ENCODE peak calls at places on chromosomes 3 and 15, in nine cellular contexts. K is psoas muscle, R is right atrium auricular region, T is A549, Y is IMR-90, V is PC-3, C is left ventricle myocardium inferior, U is tibial nerve, I is hepatocyte. N is an unnamed sample.

GRCh38 chr3:85709483-85709882 is 750.7 kb downstream of the CADM2 start:
- DNase-seq in K (no peak), R (no peak), T (no peak), Y (no peak), V (no peak), C (no peak), U (no peak), I (no peak), N (no peak)

GRCh38 chr3:178087376-178087775 is 448.9 kb upstream of the KCNMB2 start:
- DNase-seq in K (no peak), R (no peak), T (no peak), Y (no peak), V (no peak), C (no peak), U (no peak), I (no peak), N (no peak)

GRCh38 chr15:101657968-101658784 is 6.0 kb upstream of the TM2D3 start:
- DNase-seq in K (no peak), R (no peak), T (no peak), Y (no peak), V (no peak), C (peak; percentile 34), U (no peak), I (no peak), N (no peak)

GRCh38 chr3:192911293-192911692 is 6.4 kb downstream of the MB21D2 start:
- DNase-seq in K (no peak), R (no peak), T (no peak), Y (no peak), V (no peak), C (no peak), U (no peak), I (no peak), N (no peak)

GRCh38 chr3:111831840-111832239 is 27.2 kb upstream of the PHLDB2 start:
- DNase-seq in K (no peak), R (no peak), T (no peak), Y (no peak), V (no peak), C (no peak), U (no peak), I (no peak), N (no peak)

GRCh38 chr15:95503640-95504225 is 826.8 kb upstream of the NR2F2 start:
- DNase-seq in K (no peak), R (no peak), T (no peak), Y (no peak), V (no peak), C (no peak), U (no peak), I (no peak), N (no peak)

GRCh38 chr15:91921188-91921820 is 67.8 kb downstream of the SLCO3A1 start:
- DNase-seq in K (no peak), R (no peak), T (peak; percentile 10), Y (peak; percentile 44), V (no peak), C (no peak), U (no peak), I (no peak), N (no peak)

GRCh38 chr3:120092444-120092843 is 1.8 kb downstream of the GSK3B start:
- DNase-seq in K (no peak), R (no peak), T (no peak), Y (no peak), V (peak; percentile 20), C (no peak), U (no peak), I (no peak), N (no peak)

GRCh38 chr15:81284256-81285031 is 39.5 kb downstream of the STARD5 start:
- DNase-seq in K (no peak), R (no peak), T (no peak), Y (no peak), V (no peak), C (no peak), U (no peak), I (no peak), N (no peak)

GRCh38 chr3:143139786-143140185 is 20.2 kb downstream of the CHST2 start:
- DNase-seq in K (peak; percentile 24), R (peak; percentile 76), T (peak; percentile 49), Y (peak; percentile 25), V (peak; percentile 72), C (peak; percentile 50), U (no peak), I (no peak), N (no peak)

GRCh38 chr15:56490461-56490860 is 25.5 kb upstream of the MNS1 start:
- DNase-seq in K (no peak), R (no peak), T (no peak), Y (no peak), V (no peak), C (no peak), U (no peak), I (peak; percentile 42), N (no peak)

GRCh38 chr3:157916672-157917071 is 189.5 kb downstream of the SHOX2 start:
- DNase-seq in K (no peak), R (no peak), T (no peak), Y (no peak), V (peak; percentile 78), C (no peak), U (no peak), I (no peak), N (no peak)

GRCh38 chr3:56890448-56891083 is 88.8 kb upstream of the ARHGEF3 start:
- DNase-seq in K (no peak), R (no peak), T (no peak), Y (no peak), V (no peak), C (no peak), U (no peak), I (no peak), N (no peak)

GRCh38 chr3:147381610-147382009 is 24.7 kb downstream of the ZIC4 start:
- DNase-seq in K (no peak), R (no peak), T (no peak), Y (no peak), V (no peak), C (no peak), U (no peak), I (no peak), N (peak; percentile 33)

GRCh38 chr3:46203681-46204080 is 4.4 kb downstream of the CCR1 start:
- DNase-seq in K (no peak), R (no peak), T (no peak), Y (no peak), V (no peak), C (no peak), U (no peak), I (no peak), N (no peak)

GRCh38 chr3:101377209-101377608 is 56.8 kb upstream of the IMPG2 start:
- DNase-seq in K (no peak), R (no peak), T (no peak), Y (peak; percentile 10), V (no peak), C (no peak), U (no peak), I (no peak), N (no peak)

GRCh38 chr3:126015075-126015474 is 46.1 kb downstream of the ROPN1B start:
- DNase-seq in K (no peak), R (peak; percentile 49), T (no peak), Y (no peak), V (no peak), C (no peak), U (no peak), I (no peak), N (no peak)

GRCh38 chr15:76553564-76553963 is 217.0 kb downstream of the ISL2 start:
- DNase-seq in K (no peak), R (no peak), T (no peak), Y (no peak), V (no peak), C (no peak), U (no peak), I (no peak), N (no peak)

GRCh38 chr3:197750396-197750831 is 731 bp downstream of the FYTTD1 start:
- DNase-seq in K (peak; percentile 70), R (peak; percentile 68), T (peak; percentile 55), Y (peak; percentile 69), V (peak; percentile 61), C (peak; percentile 70), U (peak; percentile 41), I (peak; percentile 85), N (peak; percentile 83)
- TF ChIP-seq CTCF in K (peak; percentile 4), R (no peak), T (no peak), Y (no peak), V (no peak), C (peak; percentile 37), U (peak; percentile 26), I (no peak), N (no peak)

GRCh38 chr3:182325213-182325941 is 467.9 kb upstream of the ATP11B start:
- DNase-seq in K (peak; percentile 8), R (no peak), T (no peak), Y (no peak), V (peak; percentile 45), C (no peak), U (no peak), I (no peak), N (no peak)
- H3K27ac ChIP-seq in K (no peak overlapping the region), R (no peak overlapping the region), T (no peak overlapping the region), Y (no peak overlapping the region), V (no peak overlapping the region), C (no peak overlapping the region), U (no peak overlapping the region), I (no peak overlapping the region), N (peak overlapping the region; percentile 26)

GRCh38 chr15:25703726-25704125 is 159.4 kb downstream of the ATP10A start:
- DNase-seq in K (no peak), R (no peak), T (no peak), Y (no peak), V (no peak), C (no peak), U (no peak), I (no peak), N (no peak)
- H3K4me1 ChIP-seq in K (no peaks in the 10 kb centered on the region), R (no peaks in the 10 kb centered on the region), T (no peaks in the 10 kb centered on the region), Y (peaks cover under 1% of the 10 kb centered on the region), V (no peaks in the 10 kb centered on the region), C (no peaks in the 10 kb centered on the region), U (no peaks in the 10 kb centered on the region), I (no peaks in the 10 kb centered on the region), N (no peaks in the 10 kb centered on the region)

GRCh38 chr3:5800965-5801364 is 613.5 kb downstream of the EDEM1 start:
- DNase-seq in K (no peak), R (no peak), T (no peak), Y (no peak), V (no peak), C (no peak), U (no peak), I (no peak), N (no peak)

GRCh38 chr3:5798809-5799208 is 611.3 kb downstream of the EDEM1 start:
- DNase-seq in K (no peak), R (no peak), T (peak; percentile 60), Y (no peak), V (peak; percentile 77), C (no peak), U (no peak), I (no peak), N (no peak)

GRCh38 chr3:5796541-5796940 is 609.0 kb downstream of the EDEM1 start:
- DNase-seq in K (no peak), R (no peak), T (no peak), Y (no peak), V (no peak), C (no peak), U (no peak), I (no peak), N (no peak)

GRCh38 chr3:5799421-5799820 is 611.9 kb downstream of the EDEM1 start:
- DNase-seq in K (no peak), R (no peak), T (no peak), Y (no peak), V (no peak), C (no peak), U (no peak), I (no peak), N (no peak)
- TF ChIP-seq CTCF in K (no peak), R (no peak), T (no peak), Y (no peak), V (peak; percentile 52), C (no peak), U (no peak), I (peak; percentile 10), N (no peak)

N was measured in neural progenitor cell.